ENCODE peak calls at places on chromosomes 16 and 17, in eight cellular contexts. One of them, this sample, is unnamed.

GRCh38 chr17:51118330-51119195 is 2.1 kb downstream of the SPAG9 start:
- DNase-seq in heart left ventricle: no peak
- DNase-seq in C1 segment of cervical spinal cord: no peak
- DNase-seq in T-cell: no peak
- DNase-seq in astrocyte of the spinal cord: no peak
- DNase-seq in PC-3: peak
- DNase-seq in CD14-positive monocyte: no peak
- DNase-seq in activated T-helper 9 cell treated with anti-CD3 and anti-CD28 coated beads, Interleukin-2, amount 50 U/mL, for 16 hours: no peak
- DNase-seq in this sample: no peak

GRCh38 chr17:83161298-83162034 is 82.1 kb downstream of the METRNL start:
- DNase-seq in heart left ventricle: no peak
- DNase-seq in C1 segment of cervical spinal cord: no peak
- DNase-seq in T-cell: no peak
- DNase-seq in astrocyte of the spinal cord: peak
- DNase-seq in PC-3: peak
- DNase-seq in CD14-positive monocyte: no peak
- DNase-seq in activated T-helper 9 cell treated with anti-CD3 and anti-CD28 coated beads, Interleukin-2, amount 50 U/mL, for 16 hours: no peak
- DNase-seq in this sample: peak

GRCh38 chr17:78923660-78924453 is 1.3 kb downstream of the TIMP2 start:
- DNase-seq in heart left ventricle: peak
- DNase-seq in C1 segment of cervical spinal cord: peak
- DNase-seq in T-cell: peak
- DNase-seq in astrocyte of the spinal cord: no peak
- DNase-seq in PC-3: peak
- DNase-seq in CD14-positive monocyte: peak
- DNase-seq in activated T-helper 9 cell treated with anti-CD3 and anti-CD28 coated beads, Interleukin-2, amount 50 U/mL, for 16 hours: peak
- DNase-seq in this sample: no peak

GRCh38 chr17:17153709-17154108 is 52.4 kb downstream of the PLD6 start:
- DNase-seq in heart left ventricle: no peak
- DNase-seq in C1 segment of cervical spinal cord: no peak
- DNase-seq in T-cell: no peak
- DNase-seq in astrocyte of the spinal cord: no peak
- DNase-seq in PC-3: no peak
- DNase-seq in CD14-positive monocyte: no peak
- DNase-seq in activated T-helper 9 cell treated with anti-CD3 and anti-CD28 coated beads, Interleukin-2, amount 50 U/mL, for 16 hours: no peak
- DNase-seq in this sample: no peak

GRCh38 chr16:88940196-88941050 is 36.6 kb downstream of the CBFA2T3 start:
- DNase-seq in heart left ventricle: peak
- DNase-seq in C1 segment of cervical spinal cord: no peak
- DNase-seq in T-cell: no peak
- DNase-seq in astrocyte of the spinal cord: no peak
- DNase-seq in PC-3: no peak
- DNase-seq in CD14-positive monocyte: no peak
- DNase-seq in activated T-helper 9 cell treated with anti-CD3 and anti-CD28 coated beads, Interleukin-2, amount 50 U/mL, for 16 hours: no peak
- DNase-seq in this sample: no peak

GRCh38 chr16:50464325-50465290 is 83.6 kb upstream of the NKD1 start:
- DNase-seq in heart left ventricle: no peak
- DNase-seq in C1 segment of cervical spinal cord: no peak
- DNase-seq in T-cell: no peak
- DNase-seq in astrocyte of the spinal cord: no peak
- DNase-seq in PC-3: no peak
- DNase-seq in CD14-positive monocyte: no peak
- DNase-seq in activated T-helper 9 cell treated with anti-CD3 and anti-CD28 coated beads, Interleukin-2, amount 50 U/mL, for 16 hours: no peak
- DNase-seq in this sample: no peak

GRCh38 chr16:346587-346986 is 5.9 kb downstream of the AXIN1 start:
- DNase-seq in heart left ventricle: no peak
- DNase-seq in C1 segment of cervical spinal cord: no peak
- DNase-seq in T-cell: no peak
- DNase-seq in astrocyte of the spinal cord: peak
- DNase-seq in PC-3: no peak
- DNase-seq in CD14-positive monocyte: no peak
- DNase-seq in activated T-helper 9 cell treated with anti-CD3 and anti-CD28 coated beads, Interleukin-2, amount 50 U/mL, for 16 hours: no peak
- DNase-seq in this sample: peak

GRCh38 chr17:7557825-7558543 is 566 bp upstream of the TNFSF13 start:
- DNase-seq in heart left ventricle: peak
- DNase-seq in C1 segment of cervical spinal cord: peak
- DNase-seq in T-cell: no peak
- DNase-seq in astrocyte of the spinal cord: peak
- DNase-seq in PC-3: peak
- DNase-seq in CD14-positive monocyte: peak
- DNase-seq in activated T-helper 9 cell treated with anti-CD3 and anti-CD28 coated beads, Interleukin-2, amount 50 U/mL, for 16 hours: no peak
- DNase-seq in this sample: peak

GRCh38 chr17:78966123-78966813 is 13.5 kb downstream of the LGALS3BP start:
- DNase-seq in heart left ventricle: no peak
- DNase-seq in C1 segment of cervical spinal cord: no peak
- DNase-seq in T-cell: no peak
- DNase-seq in astrocyte of the spinal cord: no peak
- DNase-seq in PC-3: no peak
- DNase-seq in CD14-positive monocyte: no peak
- DNase-seq in activated T-helper 9 cell treated with anti-CD3 and anti-CD28 coated beads, Interleukin-2, amount 50 U/mL, for 16 hours: no peak
- DNase-seq in this sample: no peak